ENCODE peak calls at places on chromosomes 16 and 17, in nine cellular contexts. L, X, Q, I, M, B, N, K and S are unnamed samples.
A peak's percentile ranks its signal among the peaks of the same experiment; 100 is the strongest.

GRCh38 chr17:33469411-33469810 is 176.3 kb upstream of the ASIC2 start:
- DNase-seq in L (no peak), X (no peak), Q (no peak), I (no peak), M (no peak), B (no peak), N (no peak), K (no peak), S (peak; percentile 35)

GRCh38 chr16:2341456-2342447 is 1.2 kb upstream of the ABCA3 start:
- DNase-seq in L (no peak), X (no peak), Q (peak; percentile 34), I (peak; percentile 47), M (peak; percentile 32), B (peak; percentile 64), N (peak; percentile 73), K (no peak), S (no peak)

GRCh38 chr16:26594666-26595065 is 472.1 kb upstream of the C16orf82 start:
- DNase-seq in L (no peak), X (no peak), Q (no peak), I (no peak), M (no peak), B (no peak), N (no peak), K (no peak), S (no peak)

GRCh38 chr16:17304814-17305169 is 166.0 kb downstream of the XYLT1 start:
- DNase-seq in L (no peak), X (peak; percentile 43), Q (no peak), I (no peak), M (no peak), B (no peak), N (no peak), K (no peak), S (no peak)

GRCh38 chr16:3304370-3304769 is 860 bp downstream of the TIGD7 start:
- DNase-seq in L (no peak), X (no peak), Q (no peak), I (no peak), M (no peak), B (no peak), N (no peak), K (no peak), S (peak; percentile 51)

GRCh38 chr16:23244122-23244521 is 58.0 kb upstream of the SCNN1B start:
- DNase-seq in L (no peak), X (no peak), Q (no peak), I (no peak), M (no peak), B (no peak), N (no peak), K (no peak), S (no peak)

GRCh38 chr17:45368661-45369060 is 51.8 kb upstream of the MAP3K14 start:
- DNase-seq in L (no peak), X (no peak), Q (no peak), I (no peak), M (no peak), B (no peak), N (no peak), K (no peak), S (peak; percentile 59)

GRCh38 chr17:61139219-61139618 is 260.4 kb upstream of the TBX2 start:
- DNase-seq in L (no peak), X (peak; percentile 34), Q (no peak), I (no peak), M (no peak), B (no peak), N (no peak), K (peak; percentile 66), S (peak; percentile 81)

GRCh38 chr17:34382586-34383224 is 19.7 kb upstream of the CCL1 start:
- DNase-seq in L (no peak), X (no peak), Q (no peak), I (no peak), M (no peak), B (no peak), N (no peak), K (no peak), S (no peak)

DNA sequence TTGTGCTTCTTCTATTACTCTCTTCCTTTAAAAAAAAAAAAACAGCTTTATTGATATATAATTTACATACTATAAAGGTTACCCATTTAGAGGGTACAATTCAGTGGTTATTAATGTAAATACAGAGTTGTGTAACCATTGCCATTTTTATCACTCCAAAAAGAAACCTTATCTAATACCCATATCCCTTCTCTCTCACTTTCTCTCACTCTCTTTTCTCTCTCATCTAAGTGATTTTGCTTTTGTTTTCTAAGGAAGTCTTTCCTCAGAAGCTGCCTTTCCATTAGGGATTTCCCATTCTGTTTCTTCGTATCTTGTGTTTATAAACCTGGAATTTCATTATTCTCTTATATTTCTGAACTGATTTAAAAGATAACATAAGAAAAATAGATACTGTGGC is 55.5 kb downstream of the NFAT5 start:
- DNase-seq in L (no peak), X (no peak), Q (no peak), I (no peak), M (no peak), B (no peak), N (no peak), K (no peak), S (no peak)
- H3K27ac ChIP-seq in L (no peak overlapping the region), X (no peak overlapping the region), Q (no peak overlapping the region), I (no peak overlapping the region), M (no peak overlapping the region), B (peak overlapping the region; percentile 0), N (no peak overlapping the region), K (no peak overlapping the region), S (no peak overlapping the region)

GRCh38 chr17:57832711-57833596 is 16.9 kb downstream of the MRPS23 start:
- DNase-seq in L (peak; percentile 77), X (peak; percentile 64), Q (peak; percentile 88), I (peak; percentile 82), M (peak; percentile 55), B (peak; percentile 82), N (peak; percentile 72), K (peak; percentile 75), S (peak; percentile 88)

GRCh38 chr17:57835333-57835900 is 14.4 kb downstream of the MRPS23 start:
- DNase-seq in L (no peak), X (no peak), Q (no peak), I (no peak), M (no peak), B (no peak), N (no peak), K (no peak), S (no peak)

GRCh38 chr17:57833597-57833939 is 16.3 kb downstream of the MRPS23 start:
- DNase-seq in L (no peak), X (no peak), Q (no peak), I (no peak), M (no peak), B (no peak), N (no peak), K (no peak), S (no peak)

GRCh38 chr17:57832299-57832698 is 17.5 kb downstream of the MRPS23 start:
- DNase-seq in L (no peak), X (no peak), Q (no peak), I (no peak), M (no peak), B (no peak), N (no peak), K (no peak), S (no peak)

GRCh38 chr17:57834146-57834741 is 15.6 kb downstream of the MRPS23 start:
- DNase-seq in L (peak; percentile 88), X (no peak), Q (peak; percentile 51), I (peak; percentile 85), M (peak; percentile 63), B (peak; percentile 94), N (no peak), K (peak; percentile 39), S (no peak)
- H3K27ac ChIP-seq in L (peak overlapping the region; percentile 74), X (no peak overlapping the region), Q (no peak overlapping the region), I (no peak overlapping the region), M (peak overlapping the region; percentile 72), B (peak overlapping the region; percentile 68), N (no peak overlapping the region), K (no peak overlapping the region), S (no peak overlapping the region)

DNA sequence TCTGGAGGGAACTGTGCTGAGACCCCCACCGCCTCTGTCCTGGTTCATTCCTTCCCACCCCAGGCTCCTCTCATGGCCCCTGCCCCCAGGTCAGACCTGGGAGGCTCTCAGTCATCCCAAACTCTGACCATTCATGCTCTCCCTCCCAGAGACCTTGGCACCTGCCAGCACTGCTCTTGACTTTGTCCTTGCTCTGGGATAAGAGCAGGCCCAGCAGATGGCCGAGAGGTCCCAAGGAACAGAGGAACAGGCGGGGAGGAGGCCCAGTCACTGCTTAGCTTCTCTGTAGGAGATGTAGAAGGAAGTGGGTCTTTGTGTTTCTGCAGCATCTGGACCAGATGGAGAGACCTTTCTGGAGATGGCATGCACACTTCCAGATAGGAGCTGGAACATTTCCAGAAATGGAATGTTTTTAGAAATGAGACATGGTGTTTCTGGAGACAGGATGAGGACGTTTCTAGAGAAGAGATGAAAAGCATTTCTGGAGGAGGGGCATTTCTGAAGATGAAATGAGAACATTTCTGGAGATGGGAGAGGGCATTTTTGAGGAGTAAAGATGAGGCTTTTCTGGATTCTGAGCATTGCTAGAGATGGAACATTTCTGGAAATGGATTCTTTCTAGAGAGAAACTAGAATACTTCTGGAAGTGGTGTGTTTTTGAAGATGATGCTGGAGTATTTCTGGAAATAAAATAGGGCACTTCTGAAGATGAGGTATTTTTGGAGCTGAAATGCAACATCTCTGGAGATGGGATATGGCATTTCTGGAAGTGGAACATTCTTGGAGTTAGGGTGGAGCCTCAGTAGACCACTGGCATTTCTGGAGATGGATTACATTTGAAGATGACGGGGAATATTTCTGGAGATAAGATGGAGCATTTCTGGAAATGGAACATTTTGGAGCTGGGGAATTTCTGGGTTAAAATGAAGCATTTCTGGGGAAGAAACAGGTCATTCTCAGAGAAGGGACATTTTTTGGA is 55.2 kb downstream of the RAI1 start:
- DNase-seq in L (no peak), X (no peak), Q (no peak), I (no peak), M (no peak), B (no peak), N (no peak), K (no peak), S (peak; percentile 19)
- H3K27ac ChIP-seq in L (no peak overlapping the region), X (no peak overlapping the region), Q (no peak overlapping the region), I (no peak overlapping the region), M (no peak overlapping the region), B (no peak overlapping the region), N (no peak overlapping the region), K (no peak overlapping the region), S (no peak overlapping the region)

DNA sequence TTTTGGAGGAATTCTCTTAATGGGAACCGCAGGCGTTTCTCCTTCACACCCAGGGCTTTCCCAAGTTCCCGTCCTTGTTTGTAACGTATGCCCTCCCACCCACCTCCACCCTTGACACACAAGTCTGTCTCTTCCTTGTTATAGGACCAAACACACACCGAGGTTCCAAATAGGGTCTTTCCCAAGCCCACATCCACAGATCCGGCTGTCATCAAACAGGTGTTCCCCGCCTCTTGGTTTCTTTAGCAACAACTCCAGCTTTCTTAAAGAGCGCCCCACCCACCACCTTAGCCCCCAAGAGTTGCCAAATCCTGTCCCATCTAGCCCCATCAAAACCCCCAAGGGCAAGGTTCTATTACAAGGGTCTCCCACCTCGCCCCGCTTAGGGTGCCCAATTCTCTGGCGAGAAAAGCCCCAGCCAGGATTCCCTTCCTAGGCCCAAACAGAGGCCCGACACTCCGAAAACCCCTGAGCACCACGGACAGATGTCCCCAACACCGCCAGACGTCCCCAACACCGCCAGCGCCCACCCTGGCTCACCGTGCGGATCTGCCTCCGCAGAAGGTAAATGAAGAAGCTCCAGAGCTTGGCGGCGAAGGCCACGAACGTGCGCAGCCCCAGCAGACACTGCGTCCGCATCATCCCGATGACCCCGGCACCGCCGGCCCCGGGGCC is 742 bp downstream of the CTDNEP1 start:
- DNase-seq in L (no peak), X (peak; percentile 44), Q (peak; percentile 38), I (peak; percentile 48), M (no peak), B (no peak), N (no peak), K (no peak), S (peak; percentile 40)
- H3K27ac ChIP-seq in L (peak overlapping the region; percentile 100), X (peak overlapping the region; percentile 99), Q (no peak overlapping the region), I (peak overlapping the region; percentile 93), M (peak overlapping the region; percentile 96), B (peak overlapping the region; percentile 99), N (peak overlapping the region; percentile 99), K (peak overlapping the region; percentile 86), S (peak overlapping the region; percentile 17)